ENCODE peak calls at places on chromosome 1, in seven cellular contexts. T is adipocyte, S is natural killer cell, P is NCI-H510A, J is GM04504, U is activated T-helper 1 cell treated with Interleukin-2 at 50 U/mL for 16 hours, R is NCI-H1694 treated with DMSO at 0.1 percent for 48 hours. Y is an unnamed sample.

GRCh38 chr1:27357281-27358037 is 9.3 kb downstream of the MAP3K6 start:
- DNase-seq in T (peak), S (peak), P (peak), J (no peak), U (peak), R (peak), Y (peak)

GRCh38 chr1:118217073-118217620 is 32.1 kb upstream of the SPAG17 start:
- DNase-seq in T (no peak), S (no peak), P (no peak), J (no peak), U (no peak), R (no peak), Y (no peak)

GRCh38 chr1:72892461-72892860 is 610.1 kb upstream of the NEGR1 start:
- DNase-seq in T (peak), S (no peak), P (no peak), J (no peak), U (no peak), R (no peak), Y (no peak)

GRCh38 chr1:91224878-91225277 is 179.8 kb downstream of the HFM1 start:
- DNase-seq in T (no peak), S (no peak), P (no peak), J (no peak), U (no peak), R (no peak), Y (no peak)

GRCh38 chr1:76336951-76337371 is 262.4 kb downstream of the ST6GALNAC3 start:
- DNase-seq in T (peak), S (no peak), P (peak), J (peak), U (no peak), R (peak), Y (peak)

GRCh38 chr1:93672069-93672468 is 9.6 kb downstream of the BCAR3 start:
- DNase-seq in T (peak), S (no peak), P (no peak), J (no peak), U (no peak), R (no peak), Y (no peak)

GRCh38 chr1:46333300-46334029 is 7.1 kb upstream of the NSUN4 start:
- DNase-seq in T (no peak), S (no peak), P (peak), J (no peak), U (no peak), R (peak), Y (peak)

GRCh38 chr1:22252902-22253790 is 110.2 kb upstream of the WNT4 start:
- DNase-seq in T (no peak), S (no peak), P (no peak), J (peak), U (no peak), R (no peak), Y (no peak)